ENCODE peak calls at places on chromosomes 6 and 20, in seven cellular contexts. N is fibroblast of lung, Y is H1, X is adipocyte, V is mesendoderm, G is GM23248, T is H9. Z is an unnamed sample.

GRCh38 chr6:169788809-169789145 is 37.4 kb downstream of the ERMARD start:
- DNase-seq in Y (no peak), X (no peak), V (no peak), G (no peak), T (no peak), N (no peak), Z (no peak)

GRCh38 chr6:28929887-28930620 is 6.3 kb upstream of the TRIM27 start:
- DNase-seq in X (no peak), T (no peak), Y (no peak), V (no peak), N (no peak), G (peak; percentile 29), Z (no peak)

GRCh38 chr6:128600397-128600951 is 80.1 kb upstream of the PTPRK start:
- DNase-seq in N (peak; percentile 98), Y (no peak), V (peak; percentile 76), G (peak; percentile 96), X (peak; percentile 36), T (no peak), Z (no peak)

GRCh38 chr20:17479041-17479657 is 52.0 kb downstream of the BFSP1 start:
- DNase-seq in X (no peak), G (no peak), V (no peak), N (no peak), T (no peak), Y (no peak), Z (no peak)

GRCh38 chr20:10185741-10186558 is 32.7 kb upstream of the SNAP25 start:
- DNase-seq in X (no peak), N (no peak), T (no peak), Y (no peak), V (no peak), G (no peak), Z (no peak)

GRCh38 chr20:9507544-9508239 is 6.7 kb upstream of the LAMP5 start:
- DNase-seq in V (peak; percentile 71), X (no peak), N (no peak), G (no peak), T (peak; percentile 49), Y (no peak), Z (no peak)

GRCh38 chr6:33858053-33858475 is 54.3 kb upstream of the MLN start:
- DNase-seq in G (peak; percentile 11), N (no peak), Y (no peak), T (no peak), X (no peak), V (no peak), Z (no peak)

GRCh38 chr20:8385247-8385646 is 253.2 kb downstream of the PLCB1 start:
- DNase-seq in X (no peak), V (peak; percentile 73), N (peak; percentile 44), Y (no peak), G (peak; percentile 55), T (peak; percentile 67), Z (peak; percentile 74)

GRCh38 chr6:137871299-137871698 is 4.2 kb downstream of the TNFAIP3 start:
- DNase-seq in G (no peak), X (no peak), Y (no peak), N (no peak), V (no peak), T (no peak), Z (no peak)

GRCh38 chr6:137868721-137869631 is 1.9 kb downstream of the TNFAIP3 start:
- DNase-seq in X (no peak), T (no peak), V (no peak), G (no peak), Y (no peak), N (no peak), Z (no peak)

GRCh38 chr6:137870744-137871247 is 3.7 kb downstream of the TNFAIP3 start:
- DNase-seq in G (no peak), T (no peak), X (no peak), N (no peak), V (no peak), Y (no peak), Z (no peak)

GRCh38 chr6:137870286-137870685 is 3.2 kb downstream of the TNFAIP3 start:
- DNase-seq in G (no peak), X (no peak), Y (no peak), V (no peak), T (no peak), N (no peak), Z (no peak)

GRCh38 chr6:137869781-137870180 is 2.7 kb downstream of the TNFAIP3 start:
- DNase-seq in V (no peak), X (no peak), G (no peak), Y (no peak), N (no peak), T (no peak), Z (no peak)
- H3K9ac ChIP-seq in V (no peak overlapping the region), X (peak overlapping the region; percentile 65), G (no peak overlapping the region), Y (no peak overlapping the region), N (no peak overlapping the region), T (no peak overlapping the region), Z (no peak overlapping the region)

DNA sequence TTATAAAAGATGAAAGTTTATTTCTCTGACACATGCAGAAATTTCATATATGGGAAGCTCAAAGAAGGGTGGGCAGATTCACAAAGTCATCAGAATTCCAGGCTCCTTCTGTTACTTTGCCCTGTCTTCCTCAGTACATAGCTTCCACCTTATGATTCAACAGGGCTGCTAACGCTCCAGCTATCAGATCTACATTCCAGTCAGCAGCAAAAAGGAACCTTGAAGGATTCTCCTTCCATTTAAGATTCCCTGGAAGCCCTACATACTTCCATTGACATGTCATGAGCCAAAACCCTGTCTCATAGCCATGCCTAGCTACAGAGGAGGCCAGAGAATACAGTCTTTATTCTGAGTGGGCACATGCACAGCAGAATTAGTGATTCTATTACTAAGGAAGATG is 103.3 kb downstream of the NCR2 start:
- DNase-seq in T (no peak), V (peak; percentile 20), Y (no peak), G (no peak), N (no peak), X (no peak), Z (no peak)
- H3K9ac ChIP-seq in T (no peak overlapping the region), V (no peak overlapping the region), Y (no peak overlapping the region), G (no peak overlapping the region), N (no peak overlapping the region), X (no peak overlapping the region), Z (no peak overlapping the region)

DNA sequence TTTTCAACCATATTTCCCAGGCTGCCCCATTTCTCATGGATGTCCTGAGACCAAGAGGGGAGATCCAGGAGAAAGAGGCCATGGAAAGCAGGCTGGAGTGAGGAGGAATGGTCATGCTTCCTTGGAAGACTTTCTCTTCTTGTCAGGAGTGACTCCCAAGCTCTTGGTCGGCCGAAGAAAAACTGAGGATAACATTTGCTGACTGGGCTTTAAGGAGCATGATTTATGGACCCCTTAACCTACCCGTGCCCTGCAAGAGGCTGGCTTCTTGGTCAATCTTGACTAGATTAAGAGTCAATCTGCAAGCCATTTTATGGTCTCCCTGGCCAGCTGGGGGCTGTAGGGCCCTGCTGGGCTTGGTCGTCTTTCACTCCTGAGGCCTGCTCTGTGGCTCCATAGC is 22.8 kb downstream of the ADGRF4 start:
- DNase-seq in G (no peak), Y (no peak), V (no peak), N (no peak), X (no peak), T (no peak), Z (no peak)
- H3K9ac ChIP-seq in G (no peak overlapping the region), Y (no peak overlapping the region), V (no peak overlapping the region), N (no peak overlapping the region), X (no peak overlapping the region), T (no peak overlapping the region), Z (no peak overlapping the region)

DNA sequence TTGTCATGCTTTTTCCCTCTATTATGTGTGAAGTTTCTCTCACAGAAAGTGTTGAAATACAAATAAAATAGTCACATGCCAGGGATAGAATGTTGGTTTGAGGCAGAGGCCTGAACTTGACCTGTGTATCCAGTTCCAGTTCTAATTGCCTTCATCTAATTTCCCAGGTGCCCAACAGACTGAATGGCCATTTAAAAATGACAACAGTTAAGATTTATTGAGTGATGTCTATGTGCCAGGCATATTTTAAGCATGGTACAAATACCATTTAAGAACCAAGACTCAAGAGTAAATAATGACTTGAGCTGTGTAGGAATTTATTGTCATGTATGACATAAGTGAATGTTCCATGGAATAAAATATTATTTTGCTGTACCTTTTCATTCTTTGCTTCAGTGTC is 87.6 kb upstream of the EMILIN3 start:
- DNase-seq in T (no peak), N (no peak), X (no peak), G (no peak), V (no peak), Y (no peak), Z (no peak)
- H3K9ac ChIP-seq in T (no peak overlapping the region), N (no peak overlapping the region), X (no peak overlapping the region), G (no peak overlapping the region), V (no peak overlapping the region), Y (no peak overlapping the region), Z (no peak overlapping the region)

GRCh38 chr6:165117806-165118205 is 191.6 kb downstream of the C6orf118 start:
- DNase-seq in V (no peak), N (no peak), Y (no peak), X (no peak), T (no peak), G (no peak), Z (no peak)

GRCh38 chr6:165118736-165119135 is 190.7 kb downstream of the C6orf118 start:
- DNase-seq in Y (no peak), V (peak; percentile 35), G (peak; percentile 21), N (no peak), T (no peak), X (no peak), Z (no peak)

GRCh38 chr6:165117121-165117520 is 192.3 kb downstream of the C6orf118 start:
- DNase-seq in V (peak; percentile 26), G (peak; percentile 85), T (no peak), X (no peak), Y (no peak), N (peak; percentile 52), Z (no peak)

DNA sequence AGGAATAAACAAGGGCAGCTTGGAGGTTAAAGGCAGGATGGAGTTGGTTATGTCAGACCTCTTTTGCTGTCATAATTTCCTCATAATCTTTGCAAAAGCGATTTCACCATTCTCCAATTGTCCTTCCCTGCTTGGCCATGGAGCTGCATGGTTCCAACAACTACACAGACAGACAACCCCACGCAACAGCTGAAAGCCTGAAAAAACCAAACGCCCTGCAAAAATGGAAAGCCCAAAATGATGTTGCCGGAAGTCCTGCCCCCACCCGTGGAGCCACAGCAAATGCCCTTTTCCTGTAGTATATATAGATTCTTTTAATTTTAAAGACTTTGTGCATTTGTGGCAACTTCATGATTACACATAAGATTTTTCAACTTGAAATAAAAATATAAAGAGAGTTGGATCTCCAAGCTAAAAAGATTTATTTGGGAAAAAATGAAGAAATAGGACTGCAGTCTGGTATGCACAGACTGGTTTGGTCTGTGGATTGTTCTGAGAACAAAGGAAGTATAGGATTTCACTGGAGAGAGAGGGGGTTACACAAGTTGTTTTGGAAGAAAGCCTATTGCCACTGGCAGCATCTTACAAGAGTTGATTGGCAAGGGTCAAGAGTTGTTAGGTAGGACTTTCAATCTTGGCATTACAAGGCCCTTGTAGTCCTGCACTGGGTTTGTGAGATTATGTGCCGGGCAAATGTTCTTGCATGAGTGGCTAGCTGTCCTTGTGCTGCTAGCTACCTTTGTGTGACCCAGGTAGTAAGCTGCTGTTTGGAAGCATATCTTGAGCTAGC is 190.0 kb downstream of the C6orf118 start:
- DNase-seq in Y (no peak), N (peak; percentile 14), T (no peak), X (no peak), G (peak; percentile 24), V (peak; percentile 42), Z (no peak)
- H3K9ac ChIP-seq in Y (no peak overlapping the region), N (no peak overlapping the region), T (no peak overlapping the region), X (no peak overlapping the region), G (no peak overlapping the region), V (no peak overlapping the region), Z (no peak overlapping the region)

GRCh38 chr6:3136361-3136760 is 17.9 kb downstream of the BPHL start:
- DNase-seq in T (no peak), N (no peak), Y (no peak), V (no peak), X (no peak), G (no peak), Z (no peak)
- H3K9ac ChIP-seq in T (no peak overlapping the region), N (no peak overlapping the region), Y (no peak overlapping the region), V (no peak overlapping the region), X (no peak overlapping the region), G (no peak overlapping the region), Z (no peak overlapping the region)

GRCh38 chr20:41408986-41409385 is 42.4 kb upstream of the EMILIN3 start:
- DNase-seq in Y (no peak), V (no peak), G (no peak), T (no peak), X (no peak), N (peak; percentile 15), Z (no peak)
- H3K9ac ChIP-seq in Y (no peak overlapping the region), V (no peak overlapping the region), G (no peak overlapping the region), T (no peak overlapping the region), X (no peak overlapping the region), N (no peak overlapping the region), Z (no peak overlapping the region)